ENCODE peak calls at places on chromosomes 2 and 18, in four cellular contexts. Q is body of pancreas, B is RWPE1, K is heart left ventricle. M is an unnamed sample.

GRCh38 chr2:236180831-236181453 is 12.8 kb upstream of the GBX2 start:
- DNase-seq in Q (peak), K (no peak), B (peak), M (peak)

GRCh38 chr2:147846382-147847081 is 1.7 kb downstream of the ACVR2A start:
- DNase-seq in K (no peak), Q (no peak), B (peak), M (no peak)

GRCh38 chr2:160674076-160674630 is 180.5 kb upstream of the RBMS1 start:
- DNase-seq in K (no peak), Q (no peak), B (no peak), M (no peak)

GRCh38 chr2:63663013-63663864 is 74.5 kb downstream of the MDH1 start:
- DNase-seq in K (no peak), Q (no peak), B (no peak), M (no peak)

GRCh38 chr2:231185886-231186285 is 12.5 kb upstream of the ARMC9 start:
- DNase-seq in K (no peak), Q (no peak), B (no peak), M (no peak)

GRCh38 chr2:234983011-234983726 is 31.4 kb downstream of the SH3BP4 start:
- DNase-seq in Q (peak), K (peak), B (no peak), M (no peak)

GRCh38 chr2:137769406-137769805 is 194.9 kb upstream of the HNMT start:
- DNase-seq in K (no peak), B (no peak), Q (no peak), M (no peak)

GRCh38 chr2:144402282-144402681 is 117.6 kb downstream of the ZEB2 start:
- DNase-seq in B (no peak), K (no peak), Q (no peak), M (no peak)

GRCh38 chr18:48098007-48098406 is 167.5 kb upstream of the SMAD2 start:
- DNase-seq in Q (no peak), B (peak), K (no peak), M (no peak)

GRCh38 chr2:70546376-70546775 is 7.2 kb downstream of the TGFA start:
- DNase-seq in K (no peak), B (no peak), Q (no peak), M (no peak)

GRCh38 chr2:236919209-236919608 is 166.5 kb upstream of the COPS8 start:
- DNase-seq in B (peak), K (no peak), Q (no peak), M (no peak)

GRCh38 chr18:26867471-26867870 is 2.0 kb upstream of the AQP4 start:
- DNase-seq in B (no peak), Q (no peak), K (no peak), M (no peak)

GRCh38 chr2:18245375-18245774 is 315.1 kb downstream of the RDH14 start:
- DNase-seq in B (no peak), Q (no peak), K (no peak), M (no peak)

GRCh38 chr2:18242716-18243115 is 317.7 kb downstream of the RDH14 start:
- DNase-seq in B (no peak), K (no peak), Q (no peak), M (no peak)

GRCh38 chr2:18247282-18248110 is 313.0 kb downstream of the RDH14 start:
- DNase-seq in B (no peak), K (no peak), Q (no peak), M (no peak)

GRCh38 chr2:18244840-18245239 is 315.6 kb downstream of the RDH14 start:
- DNase-seq in B (no peak), Q (no peak), K (no peak), M (no peak)

DNA sequence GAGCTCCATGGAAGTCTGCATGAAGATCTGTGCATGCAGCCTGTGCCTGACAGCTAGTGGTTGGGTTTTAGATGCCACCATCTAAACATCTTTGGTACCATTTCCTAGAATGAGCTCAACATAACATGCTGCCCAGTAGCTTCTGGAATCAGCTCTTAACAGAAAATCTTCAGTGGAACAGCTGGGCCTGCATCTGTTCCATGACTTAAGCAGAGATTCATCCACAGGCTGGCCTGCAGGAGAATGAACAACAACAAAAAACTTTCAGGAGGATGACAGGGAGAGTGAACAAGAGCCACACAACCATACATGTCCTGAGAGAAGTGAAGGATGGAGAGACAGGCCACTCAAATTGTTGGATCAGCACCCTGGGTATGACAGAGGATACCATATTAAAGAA is 316.6 kb downstream of the RDH14 start:
- DNase-seq in Q (no peak), B (no peak), K (no peak), M (no peak)
- TF ChIP-seq CTCF in Q (no peak), B (no peak), K (no peak), M (no peak)

GRCh38 chr18:66553824-66554223 is 50.1 kb downstream of the CDH19 start:
- DNase-seq in K (no peak), Q (no peak), B (no peak), M (no peak)

DNA sequence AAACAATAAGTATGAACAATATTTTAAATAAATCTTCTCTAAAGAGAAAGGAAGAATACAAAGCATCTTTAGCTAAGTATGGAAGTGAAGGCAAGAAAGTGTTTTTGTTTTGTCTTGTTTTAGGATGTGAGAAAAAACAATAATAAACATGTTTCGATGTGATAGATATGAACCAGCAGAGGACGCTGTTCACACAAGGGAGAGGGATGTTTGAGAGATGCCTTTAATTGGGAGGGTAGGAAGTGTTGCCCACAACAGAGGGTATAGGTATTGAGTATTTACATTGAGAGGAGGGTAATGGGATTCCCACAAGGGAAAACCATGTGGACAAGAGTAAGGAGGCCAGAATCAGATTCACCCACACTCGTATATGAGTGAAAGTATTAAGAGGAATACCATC is 55.1 kb downstream of the CDH19 start:
- DNase-seq in Q (no peak), B (no peak), K (no peak), M (no peak)
- TF ChIP-seq CTCF in Q (no peak), B (no peak), K (no peak), M (no peak)

DNA sequence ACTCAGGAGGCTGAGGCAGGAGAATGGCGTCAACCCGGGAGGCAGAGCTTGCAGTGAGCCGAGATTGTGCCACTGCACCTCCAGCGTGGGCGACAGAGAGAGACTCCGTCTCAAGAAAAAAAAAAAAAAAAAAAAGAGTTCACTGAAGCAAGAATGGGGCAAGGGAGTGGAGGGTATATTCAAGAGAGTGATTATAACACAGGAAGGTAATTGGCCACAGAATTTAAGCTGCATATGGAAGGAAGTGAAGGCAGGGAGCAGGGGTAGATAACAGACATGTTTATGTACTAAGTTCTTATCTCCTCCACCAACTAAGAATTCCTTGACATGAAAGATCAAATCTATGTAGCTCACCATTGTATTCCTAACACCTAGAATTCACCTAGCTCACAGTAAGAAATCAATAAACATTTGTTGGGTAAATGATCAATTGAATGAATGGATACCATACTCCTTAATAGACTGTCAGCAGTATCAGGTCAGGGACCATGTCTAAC is 37.3 kb downstream of the GKN2 start:
- DNase-seq in Q (no peak), K (no peak), B (no peak), M (no peak)
- TF ChIP-seq CTCF in Q (no peak), K (no peak), B (no peak), M (no peak)

GRCh38 chr2:12047761-12048160 is 301.3 kb downstream of the LPIN1 start:
- DNase-seq in B (no peak), Q (no peak), K (no peak), M (no peak)

GRCh38 chr2:12052771-12053170 is 306.3 kb downstream of the LPIN1 start:
- DNase-seq in Q (no peak), B (no peak), K (no peak), M (no peak)

GRCh38 chr2:12051831-12052230 is 305.4 kb downstream of the LPIN1 start:
- DNase-seq in K (no peak), Q (no peak), B (no peak), M (no peak)

GRCh38 chr2:12048551-12048950 is 302.1 kb downstream of the LPIN1 start:
- DNase-seq in K (no peak), Q (no peak), B (no peak), M (peak)

DNA sequence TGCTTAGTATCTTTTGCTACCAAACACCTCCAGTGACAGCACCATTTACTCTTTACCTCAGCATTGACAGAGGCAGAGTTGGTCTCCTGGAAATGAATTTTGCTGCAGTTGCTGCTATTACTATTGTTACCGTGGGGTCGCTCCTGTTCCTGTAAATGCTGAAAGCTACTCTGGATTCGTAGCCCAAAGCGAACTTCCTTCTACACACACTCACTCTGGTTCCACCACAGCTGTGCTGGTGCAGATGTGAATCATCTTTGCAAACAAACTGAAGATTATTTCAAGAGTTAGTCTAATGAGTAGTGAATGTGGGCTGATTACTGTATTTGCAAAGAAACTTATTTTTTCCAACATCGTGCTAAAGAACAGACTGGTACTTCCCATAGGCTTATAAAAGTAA is 303.9 kb downstream of the LPIN1 start:
- DNase-seq in Q (no peak), B (peak), K (no peak), M (no peak)
- TF ChIP-seq CTCF in Q (no peak), B (no peak), K (peak), M (no peak)

DNA sequence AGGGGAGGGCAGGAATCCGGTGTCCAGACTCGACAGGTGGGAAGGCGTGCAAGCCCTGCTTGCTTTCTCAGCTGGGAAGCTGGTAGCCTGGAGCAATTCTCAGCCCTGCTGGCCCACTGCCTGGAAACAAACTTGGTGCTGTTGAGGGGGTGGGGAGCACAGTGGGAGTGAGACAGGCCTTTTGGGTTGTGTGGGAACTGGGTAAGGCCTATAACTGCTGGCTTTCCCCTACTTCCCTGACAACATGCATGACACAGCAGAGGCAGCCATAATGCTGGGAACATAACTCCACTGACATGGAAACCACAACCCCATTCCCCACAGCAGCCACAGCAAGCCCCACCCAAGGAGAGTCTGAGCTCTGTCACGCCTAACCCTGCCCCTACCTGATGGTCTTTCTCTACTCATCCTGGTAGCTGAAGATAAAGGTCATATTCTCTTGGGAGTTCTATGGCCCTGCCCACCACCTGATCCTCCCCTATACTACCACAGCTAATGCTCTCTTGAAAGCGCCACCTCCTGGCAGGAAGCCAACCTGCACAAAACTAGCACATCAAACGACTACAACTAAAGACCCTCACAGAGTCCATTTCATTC is 122.9 kb upstream of the ACVR1C start:
- DNase-seq in K (no peak), Q (peak), B (no peak), M (no peak)
- TF ChIP-seq CTCF in K (no peak), Q (no peak), B (no peak), M (no peak)

DNA sequence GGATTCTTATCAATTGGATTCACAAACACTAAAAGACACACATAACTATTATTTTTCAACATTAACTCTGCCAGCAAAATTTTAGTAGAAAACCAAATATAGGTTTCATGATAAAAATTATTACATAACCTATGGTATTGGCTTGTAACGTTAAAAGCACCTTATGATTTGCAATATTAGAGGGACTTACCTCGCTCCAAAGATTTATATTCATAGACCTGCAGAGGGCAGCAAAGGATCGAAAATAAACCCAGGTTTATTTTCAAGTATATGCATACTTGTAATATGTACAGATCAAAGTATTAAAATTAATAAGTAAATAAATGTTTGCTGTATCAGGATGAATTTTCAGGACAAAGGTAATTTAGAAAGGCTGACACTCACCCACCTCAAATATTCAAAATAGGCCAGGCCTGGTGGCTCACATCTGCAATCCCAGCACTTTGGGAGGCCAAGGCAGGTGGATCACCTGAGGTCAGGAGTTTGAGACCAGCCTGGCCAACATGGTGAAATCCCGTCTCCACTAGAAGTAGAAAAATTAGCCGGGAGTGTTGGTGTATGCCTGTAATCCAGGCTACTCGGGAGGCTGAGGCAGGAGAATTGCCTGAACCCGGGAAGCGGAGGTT is 45.3 kb downstream of the LRPPRC start:
- DNase-seq in Q (peak), B (peak), K (no peak), M (peak)
- TF ChIP-seq CTCF in Q (peak), B (peak), K (peak), M (peak)

GRCh38 chr2:187594801-187595200 is 40.6 kb upstream of the TFPI start:
- DNase-seq in K (no peak), Q (no peak), B (no peak), M (no peak)
- TF ChIP-seq CTCF in K (peak), Q (no peak), B (no peak), M (no peak)

GRCh38 chr18:13810950-13811485 is 12.9 kb upstream of the MC5R start:
- DNase-seq in Q (no peak), K (no peak), B (no peak), M (no peak)

GRCh38 chr18:13813271-13813849 is 10.6 kb upstream of the MC5R start:
- DNase-seq in Q (peak), B (peak), K (no peak), M (peak)

GRCh38 chr18:13809521-13810252 is 14.3 kb upstream of the MC5R start:
- DNase-seq in K (no peak), Q (no peak), B (no peak), M (peak)

GRCh38 chr18:13809025-13809384 is 14.9 kb upstream of the MC5R start:
- DNase-seq in Q (peak), K (no peak), B (no peak), M (peak)

DNA sequence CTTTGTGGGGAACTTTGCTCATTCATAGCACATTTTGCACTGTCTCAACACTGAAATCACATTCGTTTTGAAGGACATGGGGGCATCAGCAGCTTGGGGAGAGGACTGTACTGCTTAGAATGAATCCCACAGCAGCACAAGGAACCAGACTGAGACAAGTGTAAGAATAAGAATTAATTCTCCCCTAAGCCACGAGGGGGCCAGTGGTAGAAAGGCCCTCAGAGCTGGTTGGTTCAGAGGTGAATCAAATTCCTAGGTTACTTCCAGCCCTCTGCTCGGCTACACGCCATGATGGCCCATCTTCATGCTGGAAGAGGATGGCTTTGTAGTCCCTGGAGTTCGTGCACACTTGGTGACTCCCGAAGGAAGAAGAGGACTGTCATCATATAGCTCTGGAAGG is 12.0 kb upstream of the MC5R start:
- DNase-seq in Q (no peak), K (no peak), B (no peak), M (peak)
- TF ChIP-seq CTCF in Q (no peak), K (no peak), B (no peak), M (no peak)